ENCODE peak calls at places on chromosomes 3 and 15, in four cellular contexts. V is tibial nerve, S is thoracic aorta, M is heart left ventricle. F is an unnamed sample.
A peak's percentile ranks its signal among the peaks of the same experiment; 100 is the strongest.

GRCh38 chr3:150090006-150090405 is 119.3 kb upstream of the PFN2 start:
- DNase-seq in V (no peak), S (no peak), M (no peak), F (no peak)

GRCh38 chr3:170467560-170467959 is 48.9 kb downstream of the CLDN11 start:
- DNase-seq in V (no peak), S (no peak), M (no peak), F (no peak)

GRCh38 chr3:107913671-107914070 is 177.2 kb downstream of the CD47 start:
- DNase-seq in V (no peak), S (no peak), M (no peak), F (no peak)

GRCh38 chr3:61227799-61228198 is 23.5 kb downstream of the FHIT start:
- DNase-seq in V (no peak), S (no peak), M (no peak), F (no peak)

GRCh38 chr3:32257641-32258438 is 19.4 kb downstream of the CMTM8 start:
- DNase-seq in V (no peak), S (no peak), M (no peak), F (no peak)

GRCh38 chr15:92932946-92933649 is 33.0 kb downstream of the CHD2 start:
- DNase-seq in V (no peak), S (no peak), M (no peak), F (no peak)

GRCh38 chr3:94612631-94613030 is 549.8 kb downstream of the NSUN3 start:
- DNase-seq in V (no peak), S (no peak), M (no peak), F (no peak)

GRCh38 chr3:64316971-64317370 is 91.7 kb upstream of the PRICKLE2 start:
- DNase-seq in V (no peak), S (no peak), M (no peak), F (no peak)

GRCh38 chr15:40367673-40368611 is 9.9 kb downstream of the DISP2 start:
- DNase-seq in V (peak; percentile 52), S (peak; percentile 37), M (peak; percentile 94), F (peak; percentile 90)

GRCh38 chr3:46127503-46127902 is 80.6 kb downstream of the CCR1 start:
- DNase-seq in V (no peak), S (no peak), M (no peak), F (no peak)

GRCh38 chr3:187139126-187139894 is at the start of gene RPL39L:
- DNase-seq in V (peak; percentile 54), S (peak; percentile 21), M (peak; percentile 91), F (peak; percentile 82)

DNA sequence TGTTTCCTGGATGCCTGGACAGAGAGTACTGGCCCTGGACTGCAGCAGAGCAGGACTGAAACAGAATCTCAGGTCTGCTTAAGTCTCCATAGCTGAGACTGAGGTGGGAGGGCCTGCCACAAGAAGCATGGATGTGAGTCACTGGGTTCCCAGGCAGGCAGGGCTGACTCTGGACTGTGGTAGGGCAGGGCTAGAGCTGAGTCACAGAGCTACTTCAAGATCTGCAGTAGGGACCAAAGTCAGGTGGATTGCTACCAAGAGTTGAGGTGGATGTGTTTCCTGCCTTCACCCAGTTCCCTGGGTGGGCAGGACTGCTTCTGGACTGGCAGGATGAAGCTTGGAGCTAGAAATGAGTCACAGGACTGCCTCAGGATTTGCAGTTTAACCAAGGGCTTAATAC is 282.9 kb downstream of the AGBL1 start:
- DNase-seq in V (no peak), S (no peak), M (no peak), F (no peak)
- H3K27ac ChIP-seq in V (no peak overlapping the region), S (no peak overlapping the region), M (no peak overlapping the region), F (no peak overlapping the region)

GRCh38 chr3:195163719-195164572 is 107.0 kb downstream of the XXYLT1 start:
- DNase-seq in V (no peak), S (no peak), M (no peak), F (no peak)
- H3K4me3 ChIP-seq in V (no peak overlapping the region), S (no peak overlapping the region), M (no peak overlapping the region), F (no peak overlapping the region)

GRCh38 chr3:52233968-52234367 is 5.0 kb downstream of the TWF2 start:
- DNase-seq in V (no peak), S (no peak), M (no peak), F (no peak)

GRCh38 chr3:52233108-52233591 is 5.8 kb downstream of the TWF2 start:
- DNase-seq in V (no peak), S (no peak), M (no peak), F (no peak)

GRCh38 chr3:52231502-52232278 is 6.2 kb upstream of the TLR9 start:
- DNase-seq in V (peak; percentile 45), S (no peak), M (peak; percentile 91), F (peak; percentile 63)

GRCh38 chr3:52230889-52231499 is 5.5 kb upstream of the TLR9 start:
- DNase-seq in V (no peak), S (no peak), M (no peak), F (peak; percentile 75)

GRCh38 chr3:52232279-52233107 is 6.5 kb downstream of the TWF2 start:
- DNase-seq in V (no peak), S (no peak), M (no peak), F (no peak)
- TF ChIP-seq CTCF in V (no peak), S (no peak), M (peak; percentile 8), F (no peak)

DNA sequence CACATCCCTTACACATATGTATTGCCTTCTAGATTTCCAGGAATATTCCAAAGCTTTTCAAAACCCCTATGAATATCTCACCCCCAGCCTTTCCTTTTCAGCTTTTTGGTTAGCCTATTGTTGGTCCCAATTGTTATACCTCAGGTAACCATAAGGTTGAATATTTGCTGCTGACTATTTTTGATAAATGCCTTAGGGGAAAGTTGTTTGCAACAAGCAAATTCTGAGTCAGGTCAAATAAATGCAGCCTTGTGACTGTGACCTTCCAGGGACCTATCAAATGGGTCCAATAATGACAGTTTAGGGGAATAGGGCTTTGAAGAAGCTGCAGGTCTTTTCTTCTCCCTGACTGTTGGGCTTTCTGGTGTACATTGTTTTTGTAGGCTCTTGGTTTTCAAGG is 699.7 kb downstream of the NTRK3 start:
- DNase-seq in V (no peak), S (no peak), M (no peak), F (no peak)
- H3K27ac ChIP-seq in V (no peak overlapping the region), S (no peak overlapping the region), M (no peak overlapping the region), F (no peak overlapping the region)

DNA sequence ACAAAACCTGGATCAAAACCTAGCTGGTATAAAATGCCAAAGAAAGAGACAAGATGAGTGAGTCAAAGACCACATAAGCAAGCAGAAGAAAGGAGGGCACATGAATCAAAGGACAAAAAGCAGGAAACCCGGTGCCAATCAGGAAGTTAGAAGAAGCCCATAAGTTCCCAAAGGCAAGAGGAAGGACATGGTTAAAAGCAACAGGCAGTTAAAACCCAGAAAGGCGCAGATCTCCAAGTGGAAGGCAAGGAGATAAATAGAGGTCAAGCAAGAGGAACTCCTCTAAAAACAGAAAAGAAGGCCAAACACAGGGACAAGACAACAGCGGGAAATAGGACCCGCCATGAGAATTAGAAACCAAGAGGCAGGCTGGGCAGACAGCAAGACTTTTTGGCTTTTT is 4.4 kb downstream of the TMOD2 start:
- DNase-seq in V (no peak), S (no peak), M (no peak), F (no peak)
- H3K4me3 ChIP-seq in V (no peak overlapping the region), S (no peak overlapping the region), M (no peak overlapping the region), F (no peak overlapping the region)

GRCh38 chr15:28921925-28922711 is 36.3 kb downstream of the APBA2 start:
- DNase-seq in V (no peak), S (no peak), M (no peak), F (no peak)
- TF ChIP-seq CTCF in V (no peak), S (no peak), M (no peak), F (no peak)

DNA sequence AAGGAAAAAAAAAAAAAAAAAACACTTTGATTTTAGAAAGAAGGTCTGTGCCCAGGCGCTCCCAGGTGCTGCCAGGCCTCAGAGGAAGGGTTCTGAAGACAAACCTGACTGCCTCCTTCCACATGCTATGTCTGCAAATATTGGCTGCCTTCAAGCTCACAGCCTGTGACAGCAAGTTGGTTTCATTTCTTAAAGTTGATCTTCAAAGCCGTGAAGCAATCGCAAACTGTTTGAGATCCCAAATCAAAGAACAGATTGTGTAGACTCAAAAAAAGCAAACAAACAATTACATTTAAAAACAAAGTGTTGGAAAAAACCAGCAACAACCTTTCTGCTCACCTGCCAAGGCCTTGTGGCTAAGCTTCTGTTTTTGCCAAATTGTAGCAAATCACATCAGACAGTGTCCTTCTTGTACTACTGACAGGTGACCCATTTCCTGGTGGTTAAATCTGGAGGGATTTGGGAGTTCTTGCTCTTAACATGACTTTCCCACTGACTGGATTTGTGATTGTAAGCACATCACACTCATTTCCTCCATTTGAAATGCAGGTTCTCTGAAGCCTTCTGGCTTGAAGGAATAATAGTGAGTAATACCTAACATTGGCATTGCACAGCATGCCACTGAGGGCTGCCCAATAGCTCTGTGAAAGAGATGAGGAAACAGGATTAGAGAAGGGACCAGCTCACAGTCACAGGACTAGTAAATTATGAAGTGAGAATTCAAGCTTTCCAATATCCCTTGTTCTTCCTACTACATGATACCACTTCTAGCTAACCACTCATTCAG is 502.4 kb downstream of the LPP start:
- DNase-seq in V (no peak), S (no peak), M (no peak), F (no peak)
- H3K27ac ChIP-seq in V (no peak overlapping the region), S (no peak overlapping the region), M (no peak overlapping the region), F (peak overlapping the region; percentile 1)

GRCh38 chr15:33358303-33358702 is 47.5 kb downstream of the RYR3 start:
- DNase-seq in V (no peak), S (no peak), M (no peak), F (no peak)

GRCh38 chr15:33360876-33361275 is 50.1 kb downstream of the RYR3 start:
- DNase-seq in V (no peak), S (no peak), M (no peak), F (no peak)

GRCh38 chr15:33354411-33354810 is 43.6 kb downstream of the RYR3 start:
- DNase-seq in V (no peak), S (no peak), M (no peak), F (no peak)

GRCh38 chr15:33357845-33358244 is 47.1 kb downstream of the RYR3 start:
- DNase-seq in V (no peak), S (no peak), M (no peak), F (no peak)
- H3K4me3 ChIP-seq in V (no peak overlapping the region), S (no peak overlapping the region), M (no peak overlapping the region), F (no peak overlapping the region)

GRCh38 chr15:68630836-68631235 is 52.0 kb downstream of the CORO2B start:
- DNase-seq in V (no peak), S (no peak), M (no peak), F (no peak)
- TF ChIP-seq CTCF in V (no peak), S (no peak), M (no peak), F (no peak)

F was measured in pancreas.